ENCODE peak calls at places on chromosomes 12 and 14, in seven cellular contexts. One of them, this sample, is unnamed.
A peak's percentile ranks its signal among the peaks of the same experiment; 100 is the strongest.

GRCh38 chr12:127145929-127146789 is 1120.8 kb upstream of the TMEM132C start:
- DNase-seq in fibroblast of lung: peak; percentile 50
- DNase-seq in CD8-positive, alpha-beta T cell: peak; percentile 67
- DNase-seq in mammary epithelial cell: peak; percentile 46
- DNase-seq in kidney epithelial cell: peak; percentile 31
- DNase-seq in GM12878: no peak
- DNase-seq in heart right ventricle: peak; percentile 84
- DNase-seq in this sample: peak; percentile 95

GRCh38 chr14:32027255-32027939 is 49.7 kb upstream of the ARHGAP5 start:
- DNase-seq in fibroblast of lung: no peak
- DNase-seq in CD8-positive, alpha-beta T cell: no peak
- DNase-seq in mammary epithelial cell: no peak
- DNase-seq in kidney epithelial cell: peak; percentile 90
- DNase-seq in GM12878: no peak
- DNase-seq in heart right ventricle: no peak
- DNase-seq in this sample: no peak

GRCh38 chr12:14892726-14893442 is 7.2 kb upstream of the MGP start:
- DNase-seq in fibroblast of lung: peak; percentile 48
- DNase-seq in CD8-positive, alpha-beta T cell: no peak
- DNase-seq in mammary epithelial cell: no peak
- DNase-seq in kidney epithelial cell: no peak
- DNase-seq in GM12878: no peak
- DNase-seq in heart right ventricle: no peak
- DNase-seq in this sample: peak; percentile 85

GRCh38 chr12:51974646-51975045 is 23.1 kb downstream of the ACVR1B start:
- DNase-seq in fibroblast of lung: no peak
- DNase-seq in CD8-positive, alpha-beta T cell: no peak
- DNase-seq in mammary epithelial cell: no peak
- DNase-seq in kidney epithelial cell: no peak
- DNase-seq in GM12878: no peak
- DNase-seq in heart right ventricle: no peak
- DNase-seq in this sample: no peak

GRCh38 chr12:132352896-132353800 is 23.8 kb upstream of the GALNT9 start:
- DNase-seq in fibroblast of lung: no peak
- DNase-seq in CD8-positive, alpha-beta T cell: no peak
- DNase-seq in mammary epithelial cell: no peak
- DNase-seq in kidney epithelial cell: no peak
- DNase-seq in GM12878: no peak
- DNase-seq in heart right ventricle: no peak
- DNase-seq in this sample: peak; percentile 35

GRCh38 chr12:85280138-85280983 is at the start of gene ALX1:
- DNase-seq in fibroblast of lung: peak; percentile 44
- DNase-seq in CD8-positive, alpha-beta T cell: no peak
- DNase-seq in mammary epithelial cell: peak; percentile 16
- DNase-seq in kidney epithelial cell: no peak
- DNase-seq in GM12878: no peak
- DNase-seq in heart right ventricle: peak; percentile 4
- DNase-seq in this sample: peak; percentile 43

GRCh38 chr12:47850153-47851084 is 30.7 kb upstream of the HDAC7 start:
- DNase-seq in fibroblast of lung: peak; percentile 58
- DNase-seq in CD8-positive, alpha-beta T cell: no peak
- DNase-seq in mammary epithelial cell: no peak
- DNase-seq in kidney epithelial cell: no peak
- DNase-seq in GM12878: no peak
- DNase-seq in heart right ventricle: no peak
- DNase-seq in this sample: no peak

GRCh38 chr14:52661314-52661713 is 34.0 kb downstream of the ERO1A start:
- DNase-seq in fibroblast of lung: no peak
- DNase-seq in CD8-positive, alpha-beta T cell: no peak
- DNase-seq in mammary epithelial cell: no peak
- DNase-seq in kidney epithelial cell: no peak
- DNase-seq in GM12878: no peak
- DNase-seq in heart right ventricle: no peak
- DNase-seq in this sample: no peak

GRCh38 chr14:99422220-99423010 is 58.2 kb downstream of the SETD3 start:
- DNase-seq in fibroblast of lung: no peak
- DNase-seq in CD8-positive, alpha-beta T cell: no peak
- DNase-seq in mammary epithelial cell: no peak
- DNase-seq in kidney epithelial cell: no peak
- DNase-seq in GM12878: no peak
- DNase-seq in heart right ventricle: no peak
- DNase-seq in this sample: no peak

GRCh38 chr12:27555928-27556778 is 32.1 kb downstream of the PPFIBP1 start:
- DNase-seq in fibroblast of lung: peak; percentile 60
- DNase-seq in CD8-positive, alpha-beta T cell: no peak
- DNase-seq in mammary epithelial cell: peak; percentile 63
- DNase-seq in kidney epithelial cell: no peak
- DNase-seq in GM12878: no peak
- DNase-seq in heart right ventricle: no peak
- DNase-seq in this sample: no peak
- H3K4me3 ChIP-seq in fibroblast of lung: peak overlapping the region; percentile 18
- H3K4me3 ChIP-seq in CD8-positive, alpha-beta T cell: no peak overlapping the region
- H3K4me3 ChIP-seq in mammary epithelial cell: peak overlapping the region; percentile 8
- H3K4me3 ChIP-seq in kidney epithelial cell: no peak overlapping the region
- H3K4me3 ChIP-seq in GM12878: no peak overlapping the region
- H3K4me3 ChIP-seq in heart right ventricle: peak overlapping the region; percentile 23
- H3K4me3 ChIP-seq in this sample: peak overlapping the region; percentile 8

DNA sequence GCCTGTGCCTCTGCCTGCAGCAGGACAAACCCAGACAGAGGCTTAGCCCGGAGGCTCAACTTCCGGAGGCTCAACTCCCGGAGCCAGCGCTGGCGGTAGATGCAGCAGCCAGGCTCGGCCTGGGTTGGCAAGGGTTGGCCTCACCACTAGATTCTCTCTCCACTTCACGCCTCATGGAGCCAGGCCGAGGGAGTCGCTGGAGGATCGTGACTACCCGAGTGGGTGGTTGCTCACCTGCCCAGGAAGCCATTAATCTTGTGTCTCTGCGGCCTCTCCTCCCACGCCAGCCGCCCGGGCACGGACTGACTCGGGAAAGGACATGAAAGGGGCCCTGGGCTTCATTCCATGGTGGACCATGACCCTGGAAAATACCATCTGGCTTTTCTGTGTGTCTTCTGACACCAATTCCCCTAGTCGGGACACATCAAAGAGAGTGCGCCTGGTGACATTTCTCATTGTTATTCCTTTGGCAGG is 20.8 kb downstream of the ESRRB start:
- DNase-seq in fibroblast of lung: no peak
- DNase-seq in CD8-positive, alpha-beta T cell: no peak
- DNase-seq in mammary epithelial cell: no peak
- DNase-seq in kidney epithelial cell: peak; percentile 41
- DNase-seq in GM12878: no peak
- DNase-seq in heart right ventricle: no peak
- DNase-seq in this sample: no peak
- H3K4me3 ChIP-seq in fibroblast of lung: no peak overlapping the region
- H3K4me3 ChIP-seq in CD8-positive, alpha-beta T cell: no peak overlapping the region
- H3K4me3 ChIP-seq in mammary epithelial cell: no peak overlapping the region
- H3K4me3 ChIP-seq in kidney epithelial cell: no peak overlapping the region
- H3K4me3 ChIP-seq in GM12878: no peak overlapping the region
- H3K4me3 ChIP-seq in heart right ventricle: no peak overlapping the region
- H3K4me3 ChIP-seq in this sample: no peak overlapping the region

GRCh38 chr12:57135487-57135886 is 7.2 kb downstream of the LRP1 start:
- DNase-seq in fibroblast of lung: peak; percentile 74
- DNase-seq in CD8-positive, alpha-beta T cell: no peak
- DNase-seq in mammary epithelial cell: no peak
- DNase-seq in kidney epithelial cell: no peak
- DNase-seq in GM12878: no peak
- DNase-seq in heart right ventricle: peak; percentile 63
- DNase-seq in this sample: peak; percentile 51
- H3K4me3 ChIP-seq in fibroblast of lung: peak overlapping the region; percentile 34
- H3K4me3 ChIP-seq in CD8-positive, alpha-beta T cell: no peak overlapping the region
- H3K4me3 ChIP-seq in mammary epithelial cell: no peak overlapping the region
- H3K4me3 ChIP-seq in kidney epithelial cell: no peak overlapping the region
- H3K4me3 ChIP-seq in GM12878: no peak overlapping the region
- H3K4me3 ChIP-seq in heart right ventricle: peak overlapping the region; percentile 27
- H3K4me3 ChIP-seq in this sample: no peak overlapping the region

GRCh38 chr12:64990991-64991570 is 130.0 kb downstream of the WIF1 start:
- DNase-seq in fibroblast of lung: no peak
- DNase-seq in CD8-positive, alpha-beta T cell: no peak
- DNase-seq in mammary epithelial cell: peak; percentile 63
- DNase-seq in kidney epithelial cell: peak; percentile 21
- DNase-seq in GM12878: no peak
- DNase-seq in heart right ventricle: no peak
- DNase-seq in this sample: no peak
- H3K4me3 ChIP-seq in fibroblast of lung: no peak overlapping the region
- H3K4me3 ChIP-seq in CD8-positive, alpha-beta T cell: no peak overlapping the region
- H3K4me3 ChIP-seq in mammary epithelial cell: no peak overlapping the region
- H3K4me3 ChIP-seq in kidney epithelial cell: no peak overlapping the region
- H3K4me3 ChIP-seq in GM12878: no peak overlapping the region
- H3K4me3 ChIP-seq in heart right ventricle: no peak overlapping the region
- H3K4me3 ChIP-seq in this sample: no peak overlapping the region

DNA sequence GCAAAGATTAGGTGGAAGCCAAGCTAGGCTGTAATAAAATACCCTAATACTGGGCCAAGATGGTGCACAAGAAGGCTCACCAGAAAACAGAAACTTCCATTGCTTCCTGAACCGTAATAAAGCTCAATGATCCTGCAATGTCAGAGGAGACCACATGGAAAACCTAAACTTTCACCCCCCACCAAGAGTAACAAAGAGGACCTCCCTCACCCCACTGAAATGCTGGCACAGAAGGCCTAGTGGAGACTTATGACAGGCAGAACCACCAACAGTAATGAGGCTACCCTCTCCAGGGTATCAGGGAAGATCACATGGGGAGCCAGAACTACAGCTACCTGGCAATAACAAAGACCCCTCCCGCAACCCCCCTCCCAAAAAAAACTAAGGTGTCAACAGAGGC is 43.1 kb downstream of the CEP83 start:
- DNase-seq in fibroblast of lung: no peak
- DNase-seq in CD8-positive, alpha-beta T cell: no peak
- DNase-seq in mammary epithelial cell: no peak
- DNase-seq in kidney epithelial cell: no peak
- DNase-seq in GM12878: no peak
- DNase-seq in heart right ventricle: no peak
- DNase-seq in this sample: no peak
- H3K4me3 ChIP-seq in fibroblast of lung: no peak overlapping the region
- H3K4me3 ChIP-seq in CD8-positive, alpha-beta T cell: no peak overlapping the region
- H3K4me3 ChIP-seq in mammary epithelial cell: no peak overlapping the region
- H3K4me3 ChIP-seq in kidney epithelial cell: no peak overlapping the region
- H3K4me3 ChIP-seq in GM12878: no peak overlapping the region
- H3K4me3 ChIP-seq in heart right ventricle: no peak overlapping the region
- H3K4me3 ChIP-seq in this sample: no peak overlapping the region